ENCODE peak calls at places on chromosome 13, in four cellular contexts. S is nephron progenitor cell; Q is astrocyte of the hippocampus; U is stimulated activated CD4-positive, alpha-beta T cell treated with anti-CD3 and anti-CD28 coated beads, Interleukin-15, amount 100 ng/mL, for 48 hours. F is an unnamed sample.

GRCh38 chr13:97018029-97018819 is 23.9 kb upstream of the OXGR1 start:
- DNase-seq in U (peak), Q (peak), S (peak), F (peak)

GRCh38 chr13:67515895-67516294 is 285.8 kb upstream of the PCDH9 start:
- DNase-seq in U (no peak), Q (peak), S (no peak), F (no peak)

GRCh38 chr13:25977216-25977615 is 74.6 kb downstream of the SHISA2 start:
- DNase-seq in S (no peak), Q (peak), U (no peak), F (no peak)

GRCh38 chr13:44969858-44970484 is 19.3 kb downstream of the NUFIP1 start:
- DNase-seq in Q (peak), S (peak), U (no peak), F (no peak)

GRCh38 chr13:19633340-19634128 is at the start of gene MPHOSPH8:
- DNase-seq in Q (peak), S (peak), U (peak), F (peak)

GRCh38 chr13:46698015-46698414 is 98.9 kb downstream of the ESD start:
- DNase-seq in U (no peak), S (no peak), Q (no peak), F (no peak)

GRCh38 chr13:23969672-23970071 is 72.4 kb upstream of the C1QTNF9B start:
- DNase-seq in S (no peak), U (no peak), Q (no peak), F (no peak)

GRCh38 chr13:29171244-29171643 is 351.1 kb downstream of the MTUS2 start:
- DNase-seq in Q (no peak), U (no peak), S (no peak), F (no peak)

GRCh38 chr13:82758056-82758455 is 1124.2 kb downstream of the SLITRK1 start:
- DNase-seq in U (no peak), S (no peak), Q (no peak), F (no peak)

GRCh38 chr13:110396913-110397379 is 89.9 kb downstream of the COL4A2 start:
- DNase-seq in S (no peak), Q (peak), U (no peak), F (peak)

GRCh38 chr13:50691682-50692263 is 151.7 kb downstream of the DLEU7 start:
- DNase-seq in Q (peak), S (no peak), U (no peak), F (no peak)

GRCh38 chr13:76848596-76848995 is 37.6 kb downstream of the KCTD12 start:
- DNase-seq in Q (no peak), U (no peak), S (no peak), F (no peak)

GRCh38 chr13:113216165-113217056 is 7.0 kb downstream of the CUL4A start:
- DNase-seq in S (peak), U (no peak), Q (peak), F (peak)

F was measured in osteoblast.